ENCODE peak calls at places on chromosomes 3 and 15, in eight cellular contexts. A is ACHN; V is kidney; F is anterior cingulate cortex; Y is stimulated activated naive B cell treated with anti-CD40 and anti-IgM and Interleukin-4, amounts not matched to agents 10 μg/mL and 1 μg/mL and 100 μg/mL, for 72 hours; P is testis; B is activated naive CD8-positive, alpha-beta T cell treated with anti-CD3 and anti-CD28 coated beads, Interleukin-2, amount 50 U/mL, for 16 hours; D is Kasumi-1. K is an unnamed sample.

GRCh38 chr3:47283596-47284364 is 1.0 kb downstream of the KLHL18 start:
- DNase-seq in B (no peak), F (no peak), V (no peak), D (peak), A (peak), Y (peak), P (peak), K (no peak)

GRCh38 chr15:35305906-35306305 is 220.8 kb upstream of the NANOGP8 start:
- DNase-seq in Y (no peak), P (no peak), B (no peak), D (no peak), F (no peak), V (no peak), A (peak), K (no peak)

GRCh38 chr15:69328739-69329138 is 30.0 kb downstream of the PAQR5 start:
- DNase-seq in A (no peak), F (no peak), V (peak), B (no peak), D (no peak), Y (no peak), P (no peak), K (no peak)

GRCh38 chr15:63362196-63362595 is 19.4 kb downstream of the CA12 start:
- DNase-seq in F (no peak), A (peak), V (peak), Y (peak), D (no peak), P (peak), B (no peak), K (no peak)

GRCh38 chr15:49438970-49439631 is 16.1 kb downstream of the FGF7 start:
- DNase-seq in V (no peak), D (peak), Y (no peak), F (no peak), B (no peak), P (no peak), A (no peak), K (no peak)

GRCh38 chr3:75180945-75181298 is 483.2 kb upstream of the FRG2C start:
- DNase-seq in F (no peak), D (no peak), Y (no peak), P (no peak), V (no peak), B (no peak), A (no peak), K (no peak)

GRCh38 chr3:190385835-190386688 is 1.9 kb upstream of the CLDN16 start:
- DNase-seq in B (no peak), Y (no peak), D (no peak), P (no peak), F (no peak), V (no peak), A (peak), K (no peak)

GRCh38 chr15:59165726-59166125 is 40.9 kb upstream of the LDHAL6B start:
- DNase-seq in A (no peak), Y (no peak), F (no peak), B (no peak), P (no peak), D (no peak), V (no peak), K (no peak)

GRCh38 chr3:24986635-24987034 is 441.4 kb upstream of the RARB start:
- DNase-seq in P (no peak), D (no peak), Y (no peak), F (no peak), B (no peak), A (no peak), V (no peak), K (no peak)

GRCh38 chr3:14792691-14793121 is 26.1 kb upstream of the FGD5 start:
- DNase-seq in Y (no peak), D (no peak), P (no peak), A (no peak), V (no peak), B (no peak), F (no peak), K (no peak)

GRCh38 chr15:29014493-29014892 is 128.7 kb downstream of the APBA2 start:
- DNase-seq in B (no peak), A (no peak), D (no peak), Y (no peak), V (no peak), P (no peak), F (no peak), K (no peak)

GRCh38 chr15:97861529-97861928 is 99.0 kb upstream of the ARRDC4 start:
- DNase-seq in F (no peak), A (no peak), D (no peak), Y (no peak), B (no peak), P (no peak), V (no peak), K (no peak)

GRCh38 chr3:57733790-57734189 is 22.3 kb upstream of the SLMAP start:
- DNase-seq in V (no peak), P (no peak), B (no peak), A (no peak), Y (no peak), F (no peak), D (no peak), K (no peak)

GRCh38 chr15:90716317-90716975 is 700 bp upstream of the BLM start:
- DNase-seq in B (no peak), V (no peak), P (peak), A (peak), F (no peak), D (peak), Y (no peak), K (no peak)

GRCh38 chr15:40245666-40246065 is 6.8 kb downstream of the PAK6 start:
- DNase-seq in A (no peak), P (no peak), F (no peak), D (no peak), Y (no peak), B (no peak), V (no peak), K (no peak)

GRCh38 chr3:18657858-18658820 is 233.0 kb upstream of the SATB1 start:
- DNase-seq in A (no peak), Y (no peak), P (no peak), D (no peak), F (no peak), B (no peak), V (no peak), K (no peak)

GRCh38 chr3:139197251-139197650 is 146.6 kb upstream of the MRPS22 start:
- DNase-seq in P (no peak), V (no peak), F (no peak), A (no peak), D (no peak), Y (no peak), B (no peak), K (no peak)

GRCh38 chr15:90681056-90681455 is 36.1 kb upstream of the BLM start:
- DNase-seq in D (no peak), B (no peak), F (no peak), A (no peak), V (no peak), Y (no peak), P (no peak), K (no peak)

GRCh38 chr3:32098528-32098927 is 7.9 kb upstream of the GPD1L start:
- DNase-seq in D (no peak), A (no peak), B (no peak), P (no peak), Y (no peak), F (no peak), V (no peak), K (no peak)

GRCh38 chr3:152474585-152474984 is 205.9 kb downstream of the MBNL1 start:
- DNase-seq in Y (peak), F (no peak), P (peak), A (peak), V (no peak), D (peak), B (no peak), K (no peak)

GRCh38 chr3:128435058-128435457 is 31.6 kb downstream of the DNAJB8 start:
- DNase-seq in Y (no peak), F (no peak), B (no peak), V (no peak), D (no peak), A (no peak), P (no peak), K (no peak)

GRCh38 chr15:78393137-78393536 is 44.9 kb upstream of the IREB2 start:
- DNase-seq in V (no peak), B (no peak), A (no peak), D (no peak), P (no peak), F (no peak), Y (no peak), K (no peak)

GRCh38 chr3:196344663-196345062 is 6.5 kb upstream of the TM4SF19 start:
- DNase-seq in A (no peak), D (peak), V (no peak), Y (no peak), P (no peak), F (no peak), B (no peak), K (no peak)

GRCh38 chr15:32851619-32852416 is 134.0 kb downstream of the GREM1 start:
- DNase-seq in D (no peak), A (no peak), B (no peak), Y (no peak), P (no peak), F (no peak), V (no peak), K (no peak)

GRCh38 chr3:127192576-127193232 is at the start of gene PRR23E:
- DNase-seq in A (no peak), B (no peak), D (no peak), P (peak), F (no peak), V (no peak), Y (no peak), K (no peak)

GRCh38 chr3:136283627-136284026 is 33.5 kb downstream of the PCCB start:
- DNase-seq in A (no peak), B (no peak), D (no peak), P (no peak), V (no peak), Y (no peak), F (no peak), K (no peak)

GRCh38 chr3:183122257-183122932 is 23.1 kb upstream of the MCCC1 start:
- DNase-seq in P (no peak), Y (no peak), D (peak), V (no peak), F (no peak), B (no peak), A (peak), K (no peak)

GRCh38 chr15:40695469-40695910 is 516 bp downstream of the RAD51 start:
- DNase-seq in P (no peak), Y (no peak), V (peak), B (no peak), A (peak), D (no peak), F (no peak), K (no peak)

GRCh38 chr15:62665449-62665848 is 377.1 kb upstream of the TPM1 start:
- DNase-seq in P (no peak), B (no peak), V (no peak), D (no peak), Y (no peak), F (no peak), A (no peak), K (no peak)

GRCh38 chr15:89442671-89443307 is 53.6 kb downstream of the RHCG start:
- DNase-seq in Y (peak), F (peak), B (no peak), A (peak), D (peak), V (no peak), P (peak), K (no peak)

GRCh38 chr15:62128916-62129315 is 36.2 kb downstream of the C2CD4B start:
- DNase-seq in V (no peak), F (no peak), P (no peak), D (no peak), Y (no peak), A (no peak), B (no peak), K (no peak)

GRCh38 chr3:55075846-55076245 is 148.0 kb upstream of the LRTM1 start:
- DNase-seq in P (no peak), F (no peak), B (no peak), V (no peak), A (no peak), D (no peak), Y (no peak), K (no peak)

GRCh38 chr15:88256261-88257230 is at the start of gene NTRK3:
- DNase-seq in D (no peak), Y (no peak), V (no peak), F (peak), P (peak), B (no peak), A (peak), K (peak)

GRCh38 chr3:108493862-108494261 is 16.5 kb downstream of the MYH15 start:
- DNase-seq in P (no peak), D (no peak), B (no peak), A (peak), V (no peak), Y (no peak), F (no peak), K (no peak)

GRCh38 chr3:10883478-10884234 is 67.6 kb downstream of the SLC6A11 start:
- DNase-seq in P (peak), F (no peak), Y (no peak), B (no peak), D (peak), A (peak), V (no peak), K (no peak)

GRCh38 chr15:57327985-57328471 is 48.3 kb upstream of the CGNL1 start:
- DNase-seq in B (no peak), P (no peak), V (no peak), Y (no peak), D (no peak), F (no peak), A (peak), K (no peak)

K was measured in putamen.